ENCODE peak calls at places on chromosomes 12 and 14, in ten cellular contexts. I, U, Z, C, T, Y, B, K, D and N are unnamed samples.

GRCh38 chr14:55191881-55192616 is 664 bp upstream of the DLGAP5 start:
- DNase-seq in I (no peak), U (no peak), Z (no peak), C (no peak), T (no peak), Y (peak), B (no peak), K (no peak), D (no peak), N (no peak)

GRCh38 chr12:94805749-94806148 is 155.4 kb upstream of the TMCC3 start:
- DNase-seq in I (peak), U (no peak), Z (no peak), C (no peak), T (no peak), Y (peak), B (no peak), K (no peak), D (no peak), N (no peak)

GRCh38 chr12:116024769-116025168 is 252.7 kb downstream of the MED13L start:
- DNase-seq in I (no peak), U (no peak), Z (no peak), C (no peak), T (no peak), Y (no peak), B (no peak), K (no peak), D (no peak), N (no peak)

GRCh38 chr12:13041224-13041623 is 3.0 kb upstream of the FAM234B start:
- DNase-seq in I (no peak), U (no peak), Z (no peak), C (no peak), T (no peak), Y (no peak), B (no peak), K (no peak), D (no peak), N (no peak)

GRCh38 chr12:68359669-68360068 is 27.5 kb upstream of the MDM1 start:
- DNase-seq in I (no peak), U (no peak), Z (no peak), C (no peak), T (no peak), Y (peak), B (no peak), K (no peak), D (no peak), N (no peak)

GRCh38 chr12:110247340-110248095 is 33.5 kb upstream of the ATP2A2 start:
- DNase-seq in I (no peak), U (no peak), Z (no peak), C (peak), T (no peak), Y (no peak), B (no peak), K (no peak), D (no peak), N (no peak)

GRCh38 chr14:94562019-94562418 is 777 bp downstream of the SERPINA4 start:
- DNase-seq in I (no peak), U (no peak), Z (no peak), C (peak), T (no peak), Y (no peak), B (no peak), K (no peak), D (no peak), N (no peak)

GRCh38 chr12:92927436-92928116 is 1.5 kb downstream of the EEA1 start:
- DNase-seq in I (peak), U (no peak), Z (peak), C (no peak), T (no peak), Y (peak), B (no peak), K (no peak), D (peak), N (no peak)

GRCh38 chr12:57175428-57176138 is 28.2 kb upstream of the LRP1-AS start:
- DNase-seq in I (no peak), U (peak), Z (peak), C (peak), T (peak), Y (peak), B (peak), K (peak), D (no peak), N (peak)

GRCh38 chr12:2555487-2556082 is 239.2 kb upstream of the FKBP4 start:
- DNase-seq in I (no peak), U (no peak), Z (no peak), C (no peak), T (no peak), Y (no peak), B (no peak), K (no peak), D (no peak), N (no peak)

GRCh38 chr12:32134144-32134888 is 27.7 kb downstream of the BICD1 start:
- DNase-seq in I (no peak), U (no peak), Z (peak), C (no peak), T (no peak), Y (peak), B (no peak), K (no peak), D (no peak), N (no peak)

GRCh38 chr12:104505095-104505819 is 48.5 kb downstream of the CHST11 start:
- DNase-seq in I (no peak), U (no peak), Z (peak), C (no peak), T (no peak), Y (no peak), B (no peak), K (no peak), D (no peak), N (no peak)

GRCh38 chr14:57479197-57479596 is 14.5 kb downstream of the CCDC198 start:
- DNase-seq in I (no peak), U (no peak), Z (no peak), C (no peak), T (no peak), Y (no peak), B (no peak), K (no peak), D (no peak), N (no peak)

GRCh38 chr12:50261654-50262053 is 21.7 kb downstream of the LIMA1 start:
- DNase-seq in I (no peak), U (no peak), Z (no peak), C (no peak), T (no peak), Y (no peak), B (no peak), K (no peak), D (no peak), N (no peak)

GRCh38 chr12:67394600-67394999 is 125.4 kb downstream of the CAND1 start:
- DNase-seq in I (peak), U (peak), Z (no peak), C (peak), T (no peak), Y (peak), B (no peak), K (no peak), D (no peak), N (no peak)

GRCh38 chr14:67964391-67964812 is 144.8 kb downstream of the RAD51B start:
- DNase-seq in I (no peak), U (no peak), Z (no peak), C (no peak), T (no peak), Y (peak), B (no peak), K (no peak), D (no peak), N (no peak)

GRCh38 chr12:20549115-20549719 is 145.9 kb upstream of the SLCO1C1 start:
- DNase-seq in I (no peak), U (peak), Z (no peak), C (no peak), T (no peak), Y (peak), B (no peak), K (peak), D (no peak), N (no peak)

GRCh38 chr12:105233045-105233905 is 2.7 kb downstream of the APPL2 start:
- DNase-seq in I (no peak), U (no peak), Z (no peak), C (no peak), T (no peak), Y (no peak), B (no peak), K (no peak), D (no peak), N (no peak)

DNA sequence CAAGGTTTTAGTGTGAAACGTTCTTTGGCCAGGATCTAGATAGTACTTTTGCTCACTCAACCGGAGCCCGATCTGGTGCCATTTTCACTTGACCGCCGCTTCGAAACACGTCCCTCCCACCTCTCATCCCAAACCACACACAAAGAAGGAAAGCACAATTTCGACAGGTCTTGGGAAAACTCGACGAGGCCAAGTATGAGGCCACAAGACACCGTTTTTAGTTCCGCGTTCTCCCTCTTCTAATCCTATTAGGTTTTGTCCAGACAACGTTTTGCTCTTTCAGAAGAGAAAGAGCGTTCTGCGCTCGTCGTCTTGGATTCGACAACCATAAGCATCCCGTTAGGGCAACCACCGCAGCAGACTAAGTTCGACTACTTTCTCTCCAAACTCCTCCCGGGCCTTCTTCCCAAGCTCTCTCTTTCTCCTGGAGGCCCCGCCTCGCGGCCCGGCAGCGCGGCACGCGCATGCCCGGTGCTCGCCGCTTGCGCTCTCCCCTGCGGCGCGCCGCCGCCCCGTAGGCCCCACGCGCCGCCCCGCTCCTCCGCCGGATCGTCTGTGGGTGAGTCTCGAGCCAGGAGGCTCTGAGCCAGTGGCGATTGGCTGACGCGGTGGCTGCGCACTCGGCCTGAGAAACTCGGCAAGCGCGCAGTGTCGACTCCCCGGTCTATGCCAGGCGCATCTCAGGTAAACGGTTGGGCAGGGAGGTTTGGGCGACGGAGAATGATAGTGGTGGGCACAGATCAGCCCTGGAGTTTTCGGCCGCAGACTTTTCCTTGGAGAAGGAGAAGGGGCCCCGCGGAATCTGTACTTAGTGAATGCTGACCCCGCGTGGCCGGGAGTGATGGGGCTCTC is at the start of gene MIPOL1:
- DNase-seq in I (peak), U (peak), Z (no peak), C (peak), T (peak), Y (peak), B (peak), K (peak), D (peak), N (peak)
- TF ChIP-seq CTCF in I (peak), U (peak), Z (no peak), C (peak), T (no peak), Y (peak), B (peak), K (no peak), D (no peak), N (peak)

DNA sequence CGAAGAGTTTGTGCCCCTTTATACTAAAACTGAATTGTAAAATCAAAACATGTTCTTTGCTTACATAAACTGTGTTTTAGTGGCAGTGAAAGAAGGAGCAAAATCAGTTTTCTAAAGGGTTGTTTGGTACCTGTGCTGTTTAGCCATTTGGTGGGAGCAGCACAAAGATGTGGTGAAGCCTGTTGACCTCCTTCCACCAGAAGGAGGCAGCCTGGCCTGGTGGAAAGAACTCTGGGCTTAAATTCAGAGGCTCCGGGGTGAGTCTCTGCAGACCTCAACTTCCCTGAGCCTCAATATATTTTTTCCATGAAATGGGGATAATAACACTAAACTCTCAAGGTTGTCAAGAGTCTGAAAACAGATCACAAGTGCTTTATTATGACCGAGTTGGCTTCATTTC is 502.5 kb downstream of the VRK1 start:
- DNase-seq in I (no peak), U (no peak), Z (no peak), C (no peak), T (no peak), Y (no peak), B (no peak), K (no peak), D (no peak), N (no peak)
- TF ChIP-seq CTCF in I (no peak), U (no peak), Z (no peak), C (no peak), T (no peak), Y (no peak), B (no peak), K (no peak), D (no peak), N (no peak)

GRCh38 chr12:38053655-38054464 is 262.7 kb upstream of the ALG10B start:
- DNase-seq in I (no peak), U (no peak), Z (no peak), C (no peak), T (no peak), Y (no peak), B (no peak), K (no peak), D (no peak), N (no peak)
- TF ChIP-seq CTCF in I (peak), U (no peak), Z (no peak), C (no peak), T (no peak), Y (no peak), B (no peak), K (no peak), D (no peak), N (no peak)

DNA sequence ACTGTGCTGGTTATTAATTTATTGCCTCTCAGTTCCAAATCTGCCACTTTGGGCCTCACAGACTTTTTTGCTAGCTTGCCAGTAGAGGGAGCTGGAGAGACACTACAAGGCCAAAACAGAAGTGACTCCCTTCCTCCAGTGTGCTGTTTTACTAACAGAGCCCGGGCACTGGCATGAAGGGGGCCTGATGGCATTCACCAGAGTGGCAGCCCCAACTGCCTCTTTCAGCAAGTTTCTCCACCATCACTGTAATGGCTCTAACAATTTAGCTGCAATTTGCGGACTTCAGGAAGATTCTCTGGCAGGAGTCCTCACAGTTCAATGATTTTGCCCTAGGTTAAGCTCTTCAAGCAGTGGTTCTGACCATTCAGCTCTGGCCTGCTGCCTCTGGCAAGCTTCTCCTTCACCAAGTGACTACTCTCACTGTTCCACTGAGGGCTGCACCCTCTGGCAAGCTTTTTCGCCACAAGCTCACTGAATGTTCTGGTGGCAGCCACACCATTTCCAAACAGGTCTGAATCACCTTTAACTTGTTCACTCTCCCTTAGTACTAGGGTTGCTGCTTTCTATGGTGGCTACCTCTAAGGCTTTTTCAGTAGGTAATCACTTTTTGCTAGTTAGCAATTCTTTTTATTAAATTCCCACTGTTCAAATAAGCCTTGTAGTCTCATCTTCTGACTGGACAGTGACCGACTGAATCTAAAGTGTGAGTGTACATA is 104.9 kb downstream of the ZC3H14 start:
- DNase-seq in I (peak), U (peak), Z (peak), C (peak), T (no peak), Y (peak), B (no peak), K (peak), D (peak), N (no peak)
- TF ChIP-seq CTCF in I (peak), U (peak), Z (peak), C (peak), T (peak), Y (peak), B (peak), K (peak), D (peak), N (peak)

GRCh38 chr14:100664841-100665425 is 61.8 kb upstream of the DLK1 start:
- DNase-seq in I (peak), U (no peak), Z (no peak), C (no peak), T (no peak), Y (peak), B (no peak), K (no peak), D (no peak), N (no peak)
- TF ChIP-seq CTCF in I (no peak), U (no peak), Z (no peak), C (no peak), T (no peak), Y (no peak), B (no peak), K (no peak), D (no peak), N (no peak)

GRCh38 chr14:41289025-41289424 is 317.7 kb upstream of the LRFN5 start:
- DNase-seq in I (no peak), U (no peak), Z (no peak), C (no peak), T (no peak), Y (no peak), B (no peak), K (no peak), D (no peak), N (no peak)
- TF ChIP-seq CTCF in I (no peak), U (no peak), Z (no peak), C (no peak), T (no peak), Y (no peak), B (no peak), K (no peak), D (no peak), N (no peak)

GRCh38 chr14:102211240-102211639 is 71.5 kb downstream of the WDR20 start:
- DNase-seq in I (no peak), U (no peak), Z (no peak), C (no peak), T (no peak), Y (no peak), B (no peak), K (no peak), D (no peak), N (no peak)

GRCh38 chr14:102207831-102208365 is 68.2 kb downstream of the WDR20 start:
- DNase-seq in I (no peak), U (no peak), Z (no peak), C (no peak), T (no peak), Y (no peak), B (no peak), K (no peak), D (no peak), N (no peak)

GRCh38 chr14:102208741-102209140 is 69.0 kb downstream of the WDR20 start:
- DNase-seq in I (no peak), U (no peak), Z (no peak), C (peak), T (no peak), Y (no peak), B (no peak), K (no peak), D (no peak), N (no peak)

GRCh38 chr14:102210421-102211042 is 70.8 kb downstream of the WDR20 start:
- DNase-seq in I (no peak), U (no peak), Z (no peak), C (peak), T (no peak), Y (no peak), B (no peak), K (no peak), D (no peak), N (no peak)

GRCh38 chr14:102209224-102209966 is 69.7 kb downstream of the WDR20 start:
- DNase-seq in I (no peak), U (no peak), Z (no peak), C (peak), T (no peak), Y (peak), B (no peak), K (no peak), D (no peak), N (no peak)
- TF ChIP-seq CTCF in I (peak), U (peak), Z (no peak), C (no peak), T (no peak), Y (peak), B (no peak), K (no peak), D (peak), N (peak)

GRCh38 chr14:105165134-105165704 is 3.4 kb downstream of the JAG2 start:
- DNase-seq in I (no peak), U (no peak), Z (no peak), C (no peak), T (no peak), Y (no peak), B (no peak), K (no peak), D (no peak), N (no peak)
- TF ChIP-seq CTCF in I (no peak), U (no peak), Z (no peak), C (no peak), T (no peak), Y (no peak), B (no peak), K (no peak), D (no peak), N (no peak)